ENCODE peak calls at places on chromosomes 6 and 20, in eight cellular contexts. One of them, this sample, is unnamed.

GRCh38 chr6:72826744-72827438 is 205.0 kb downstream of the KCNQ5 start:
- DNase-seq in HTR-8/SVneo: no peak
- DNase-seq in sciatic nerve: no peak
- DNase-seq in neural progenitor cell: no peak
- DNase-seq in stimulated activated CD4-positive, alpha-beta T cell treated with anti-CD3 and anti-CD28 coated beads, TNF-alpha, amount 100 ng/mL, for 1 hour: no peak
- DNase-seq in left colon: no peak
- DNase-seq in cardiac muscle cell: peak; percentile 41
- DNase-seq in neural crest cell: no peak
- DNase-seq in this sample: no peak

GRCh38 chr6:142774292-142774691 is 170.7 kb downstream of the HIVEP2 start:
- DNase-seq in HTR-8/SVneo: no peak
- DNase-seq in sciatic nerve: no peak
- DNase-seq in neural progenitor cell: no peak
- DNase-seq in stimulated activated CD4-positive, alpha-beta T cell treated with anti-CD3 and anti-CD28 coated beads, TNF-alpha, amount 100 ng/mL, for 1 hour: no peak
- DNase-seq in left colon: peak; percentile 17
- DNase-seq in cardiac muscle cell: no peak
- DNase-seq in neural crest cell: no peak
- DNase-seq in this sample: no peak

GRCh38 chr6:129368970-129369369 is 341.0 kb downstream of the ARHGAP18 start:
- DNase-seq in HTR-8/SVneo: no peak
- DNase-seq in sciatic nerve: no peak
- DNase-seq in neural progenitor cell: no peak
- DNase-seq in stimulated activated CD4-positive, alpha-beta T cell treated with anti-CD3 and anti-CD28 coated beads, TNF-alpha, amount 100 ng/mL, for 1 hour: no peak
- DNase-seq in left colon: no peak
- DNase-seq in cardiac muscle cell: peak; percentile 12
- DNase-seq in neural crest cell: no peak
- DNase-seq in this sample: no peak

GRCh38 chr20:44187054-44187762 is at the start of gene JPH2:
- DNase-seq in HTR-8/SVneo: peak; percentile 98
- DNase-seq in sciatic nerve: no peak
- DNase-seq in neural progenitor cell: peak; percentile 59
- DNase-seq in stimulated activated CD4-positive, alpha-beta T cell treated with anti-CD3 and anti-CD28 coated beads, TNF-alpha, amount 100 ng/mL, for 1 hour: no peak
- DNase-seq in left colon: peak; percentile 43
- DNase-seq in cardiac muscle cell: peak; percentile 55
- DNase-seq in neural crest cell: peak; percentile 8
- DNase-seq in this sample: no peak

GRCh38 chr6:27956941-27957340 is at the start of gene OR2B6:
- DNase-seq in HTR-8/SVneo: no peak
- DNase-seq in sciatic nerve: no peak
- DNase-seq in neural progenitor cell: no peak
- DNase-seq in stimulated activated CD4-positive, alpha-beta T cell treated with anti-CD3 and anti-CD28 coated beads, TNF-alpha, amount 100 ng/mL, for 1 hour: no peak
- DNase-seq in left colon: no peak
- DNase-seq in cardiac muscle cell: no peak
- DNase-seq in neural crest cell: no peak
- DNase-seq in this sample: no peak

GRCh38 chr6:81704700-81705099 is 47.8 kb downstream of the TENT5A start:
- DNase-seq in HTR-8/SVneo: no peak
- DNase-seq in sciatic nerve: no peak
- DNase-seq in neural progenitor cell: no peak
- DNase-seq in stimulated activated CD4-positive, alpha-beta T cell treated with anti-CD3 and anti-CD28 coated beads, TNF-alpha, amount 100 ng/mL, for 1 hour: no peak
- DNase-seq in left colon: no peak
- DNase-seq in cardiac muscle cell: no peak
- DNase-seq in neural crest cell: no peak
- DNase-seq in this sample: no peak

GRCh38 chr6:83439201-83439600 is 8.3 kb upstream of the ME1 start:
- DNase-seq in HTR-8/SVneo: no peak
- DNase-seq in sciatic nerve: no peak
- DNase-seq in neural progenitor cell: no peak
- DNase-seq in stimulated activated CD4-positive, alpha-beta T cell treated with anti-CD3 and anti-CD28 coated beads, TNF-alpha, amount 100 ng/mL, for 1 hour: no peak
- DNase-seq in left colon: no peak
- DNase-seq in cardiac muscle cell: no peak
- DNase-seq in neural crest cell: no peak
- DNase-seq in this sample: no peak

GRCh38 chr6:137767931-137768690 is 98.9 kb upstream of the TNFAIP3 start:
- DNase-seq in HTR-8/SVneo: no peak
- DNase-seq in sciatic nerve: no peak
- DNase-seq in neural progenitor cell: no peak
- DNase-seq in stimulated activated CD4-positive, alpha-beta T cell treated with anti-CD3 and anti-CD28 coated beads, TNF-alpha, amount 100 ng/mL, for 1 hour: no peak
- DNase-seq in left colon: no peak
- DNase-seq in cardiac muscle cell: peak; percentile 31
- DNase-seq in neural crest cell: no peak
- DNase-seq in this sample: no peak